ENCODE peak calls at places on chromosomes 5 and 9, in six cellular contexts. W is mesendoderm, U is H1, Z is neuronal stem cell, C is H9, O is trophoblast cell. V is an unnamed sample.

GRCh38 chr5:88203977-88204735 is 64.5 kb downstream of the TMEM161B start:
- DNase-seq in W (peak), U (no peak), Z (peak), C (no peak), O (no peak), V (peak)

GRCh38 chr9:72149231-72149975 is at the start of gene GDA:
- DNase-seq in W (peak), U (peak), Z (peak), C (peak), O (peak), V (no peak)

GRCh38 chr9:14935099-14935710 is 25.0 kb upstream of the FREM1 start:
- DNase-seq in W (no peak), U (no peak), Z (peak), C (no peak), O (no peak), V (no peak)

GRCh38 chr9:78566948-78567675 is 270.2 kb downstream of the PSAT1 start:
- DNase-seq in W (no peak), U (no peak), Z (no peak), C (no peak), O (no peak), V (peak)

GRCh38 chr5:135718151-135718550 is 116.3 kb upstream of the SLC25A48 start:
- DNase-seq in W (peak), U (no peak), Z (no peak), C (no peak), O (peak), V (peak)

GRCh38 chr5:100708625-100709171 is 173.5 kb downstream of the FAM174A start:
- DNase-seq in W (no peak), U (no peak), Z (no peak), C (no peak), O (no peak), V (no peak)

GRCh38 chr5:93611900-93612898 is 29.2 kb downstream of the NR2F1 start:
- DNase-seq in W (peak), U (peak), Z (no peak), C (peak), O (peak), V (peak)

GRCh38 chr5:172542651-172543131 is 88.4 kb upstream of the SH3PXD2B start:
- DNase-seq in W (no peak), U (peak), Z (no peak), C (no peak), O (no peak), V (no peak)

GRCh38 chr5:130109152-130109551 is 204.9 kb downstream of the CHSY3 start:
- DNase-seq in W (peak), U (no peak), Z (peak), C (no peak), O (no peak), V (peak)

GRCh38 chr5:111742595-111742994 is 14.4 kb downstream of the NREP start:
- DNase-seq in W (no peak), U (no peak), Z (no peak), C (no peak), O (peak), V (peak)

GRCh38 chr5:146307796-146308195 is 30.8 kb upstream of the POU4F3 start:
- DNase-seq in W (no peak), U (no peak), Z (no peak), C (no peak), O (no peak), V (no peak)

GRCh38 chr9:79129865-79130480 is 441.8 kb upstream of the TLE4 start:
- DNase-seq in W (peak), U (peak), Z (peak), C (no peak), O (peak), V (peak)

GRCh38 chr5:6584101-6584645 is 48.7 kb downstream of the NSUN2 start:
- DNase-seq in W (no peak), U (no peak), Z (no peak), C (no peak), O (no peak), V (no peak)

GRCh38 chr5:29162297-29162696 is 2031.2 kb upstream of the CDH6 start:
- DNase-seq in W (no peak), U (no peak), Z (no peak), C (no peak), O (no peak), V (no peak)

GRCh38 chr9:99287641-99288040 is 65.6 kb downstream of the SEC61B start:
- DNase-seq in W (no peak), U (no peak), Z (no peak), C (no peak), O (no peak), V (no peak)

GRCh38 chr5:17854901-17855300 is 220.6 kb downstream of the TAF11L14 start:
- DNase-seq in W (no peak), U (no peak), Z (no peak), C (no peak), O (no peak), V (no peak)

GRCh38 chr5:151257731-151258715 is 5.0 kb downstream of the GM2A start:
- DNase-seq in W (peak), U (no peak), Z (no peak), C (no peak), O (peak), V (peak)

DNA sequence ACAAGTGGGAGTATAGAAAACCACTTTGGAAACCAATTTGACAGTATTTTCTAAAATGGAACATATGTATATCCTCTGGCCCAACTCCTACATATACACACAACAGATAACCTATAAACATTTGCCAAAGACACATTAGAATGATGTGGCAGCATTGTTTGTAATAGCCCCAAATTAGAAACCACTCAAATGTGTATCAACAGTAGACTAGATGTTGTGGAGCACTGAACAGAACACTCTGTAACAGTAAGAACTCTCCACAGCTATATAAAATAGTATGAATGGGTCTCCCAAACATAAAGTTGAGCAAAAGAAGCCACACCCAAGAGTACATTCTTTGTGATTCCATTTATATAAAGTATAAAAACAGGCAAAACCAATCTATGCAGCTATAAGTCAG is 6.1 kb downstream of the ZNF622 start:
- DNase-seq in W (no peak), U (no peak), Z (no peak), C (no peak), O (no peak), V (no peak)
- H2AK5ac ChIP-seq in W (no peak), U (no peak), Z (no peak), C (no peak), O (no peak), V (no peak)

GRCh38 chr5:150147580-150148407 is 7.9 kb downstream of the PDGFRB start:
- DNase-seq in W (no peak), U (no peak), Z (no peak), C (no peak), O (no peak), V (no peak)
- H2AK5ac ChIP-seq in W (no peak), U (peak), Z (no peak), C (no peak), O (peak), V (peak)

GRCh38 chr9:129556576-129557191 is 64.2 kb downstream of the C9orf50 start:
- DNase-seq in W (no peak), U (no peak), Z (no peak), C (no peak), O (no peak), V (no peak)
- H2AK5ac ChIP-seq in W (peak), U (peak), Z (peak), C (no peak), O (peak), V (peak)

GRCh38 chr9:134538856-134539562 is 102.6 kb upstream of the COL5A1 start:
- DNase-seq in W (no peak), U (no peak), Z (no peak), C (no peak), O (peak), V (no peak)

GRCh38 chr9:134536101-134536900 is 105.3 kb upstream of the COL5A1 start:
- DNase-seq in W (no peak), U (no peak), Z (no peak), C (no peak), O (peak), V (peak)

GRCh38 chr9:134535171-134535570 is 106.4 kb upstream of the COL5A1 start:
- DNase-seq in W (no peak), U (no peak), Z (no peak), C (no peak), O (no peak), V (no peak)

GRCh38 chr9:134537891-134538520 is 103.6 kb upstream of the COL5A1 start:
- DNase-seq in W (no peak), U (no peak), Z (no peak), C (no peak), O (no peak), V (no peak)

DNA sequence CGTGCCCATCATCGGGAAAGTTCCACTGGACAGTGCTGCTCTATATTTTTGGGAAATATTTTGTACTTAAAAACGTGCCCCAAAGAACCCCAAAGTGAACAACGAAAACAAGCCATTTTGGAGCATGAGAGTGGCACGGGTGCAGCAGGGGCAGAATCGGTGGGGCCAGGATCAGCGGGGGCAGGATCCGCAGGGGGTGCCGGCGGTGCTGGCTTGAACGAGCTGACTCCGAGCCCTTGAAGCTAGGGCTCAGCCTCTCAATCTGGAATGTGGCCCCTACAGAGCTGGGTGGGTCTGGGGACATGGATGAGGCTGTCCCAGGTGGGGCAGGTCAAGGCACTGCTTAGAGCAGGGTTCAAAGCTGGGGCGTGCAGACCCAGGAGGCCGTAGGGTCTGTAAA is 104.7 kb upstream of the COL5A1 start:
- DNase-seq in W (no peak), U (no peak), Z (no peak), C (no peak), O (no peak), V (no peak)
- H2AK5ac ChIP-seq in W (no peak), U (no peak), Z (peak), C (no peak), O (peak), V (peak)

DNA sequence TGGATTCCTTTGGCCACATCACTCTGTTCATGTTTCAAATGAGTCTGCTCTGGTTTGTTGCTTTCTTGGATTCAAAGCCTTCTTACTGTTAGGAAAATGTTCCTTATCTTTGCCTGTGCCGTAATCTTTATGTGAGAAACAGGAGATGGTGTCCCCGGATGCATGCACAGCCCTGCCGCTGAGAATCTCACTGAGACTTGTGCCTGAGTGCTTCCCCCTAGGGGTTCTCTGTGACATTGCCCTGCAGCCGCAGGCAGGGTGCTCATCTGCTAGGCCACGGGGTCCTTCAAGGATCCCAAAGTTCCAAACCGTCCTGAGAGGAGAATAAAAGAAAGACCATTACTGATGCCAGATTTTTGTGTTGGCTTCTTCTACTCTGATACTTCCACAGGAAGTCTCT is 81.4 kb upstream of the ANKRD55 start:
- DNase-seq in W (no peak), U (no peak), Z (no peak), C (peak), O (no peak), V (no peak)
- H2AK5ac ChIP-seq in W (no peak), U (no peak), Z (no peak), C (no peak), O (no peak), V (peak)

GRCh38 chr5:56207537-56207936 is 25.6 kb downstream of the ANKRD55 start:
- DNase-seq in W (no peak), U (no peak), Z (no peak), C (no peak), O (no peak), V (peak)

GRCh38 chr5:56208681-56209080 is 24.4 kb downstream of the ANKRD55 start:
- DNase-seq in W (no peak), U (no peak), Z (no peak), C (no peak), O (peak), V (no peak)

GRCh38 chr5:56215019-56215830 is 17.9 kb downstream of the ANKRD55 start:
- DNase-seq in W (no peak), U (no peak), Z (no peak), C (no peak), O (no peak), V (no peak)

GRCh38 chr5:56212127-56212879 is 20.8 kb downstream of the ANKRD55 start:
- DNase-seq in W (no peak), U (no peak), Z (no peak), C (no peak), O (no peak), V (no peak)

GRCh38 chr5:56211298-56211865 is 21.7 kb downstream of the ANKRD55 start:
- DNase-seq in W (peak), U (no peak), Z (peak), C (no peak), O (peak), V (peak)
- H2AK5ac ChIP-seq in W (no peak), U (no peak), Z (no peak), C (no peak), O (no peak), V (peak)

DNA sequence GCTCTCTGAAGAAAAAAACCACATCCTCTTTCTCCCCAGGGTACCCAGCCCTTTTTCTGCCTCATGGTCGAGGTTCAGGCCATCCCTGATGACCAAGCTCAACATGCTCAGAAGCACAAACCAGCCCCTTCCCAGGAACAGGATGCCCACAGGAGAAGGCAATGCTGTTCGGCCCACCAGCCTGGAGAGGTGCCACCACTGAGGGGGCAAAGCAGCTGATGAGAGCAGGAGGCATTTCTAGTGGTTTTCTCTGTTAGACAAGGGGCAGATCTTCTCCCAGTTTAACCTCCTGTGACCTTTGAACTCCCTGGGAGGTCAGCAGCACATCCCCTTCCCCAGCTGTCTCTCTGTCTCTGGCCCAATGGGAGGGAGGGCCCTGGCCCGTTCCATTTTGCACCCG is 73.0 kb downstream of the PAX5 start:
- DNase-seq in W (no peak), U (peak), Z (no peak), C (peak), O (no peak), V (no peak)
- H2AK5ac ChIP-seq in W (no peak), U (no peak), Z (no peak), C (no peak), O (no peak), V (no peak)

GRCh38 chr9:134453776-134454175 is 127.5 kb downstream of the RXRA start:
- DNase-seq in W (no peak), U (no peak), Z (no peak), C (no peak), O (no peak), V (no peak)
- H2AK5ac ChIP-seq in W (no peak), U (no peak), Z (peak), C (no peak), O (peak), V (peak)

GRCh38 chr5:74946471-74946870 is 80.3 kb upstream of the FAM169A start:
- DNase-seq in W (no peak), U (no peak), Z (no peak), C (no peak), O (no peak), V (no peak)

GRCh38 chr5:74947961-74948613 is 81.9 kb upstream of the FAM169A start:
- DNase-seq in W (peak), U (no peak), Z (no peak), C (peak), O (peak), V (peak)

GRCh38 chr5:74943905-74944304 is 77.7 kb upstream of the FAM169A start:
- DNase-seq in W (peak), U (no peak), Z (no peak), C (no peak), O (no peak), V (no peak)

GRCh38 chr5:74942622-74943286 is 76.6 kb upstream of the FAM169A start:
- DNase-seq in W (no peak), U (no peak), Z (no peak), C (no peak), O (no peak), V (no peak)

DNA sequence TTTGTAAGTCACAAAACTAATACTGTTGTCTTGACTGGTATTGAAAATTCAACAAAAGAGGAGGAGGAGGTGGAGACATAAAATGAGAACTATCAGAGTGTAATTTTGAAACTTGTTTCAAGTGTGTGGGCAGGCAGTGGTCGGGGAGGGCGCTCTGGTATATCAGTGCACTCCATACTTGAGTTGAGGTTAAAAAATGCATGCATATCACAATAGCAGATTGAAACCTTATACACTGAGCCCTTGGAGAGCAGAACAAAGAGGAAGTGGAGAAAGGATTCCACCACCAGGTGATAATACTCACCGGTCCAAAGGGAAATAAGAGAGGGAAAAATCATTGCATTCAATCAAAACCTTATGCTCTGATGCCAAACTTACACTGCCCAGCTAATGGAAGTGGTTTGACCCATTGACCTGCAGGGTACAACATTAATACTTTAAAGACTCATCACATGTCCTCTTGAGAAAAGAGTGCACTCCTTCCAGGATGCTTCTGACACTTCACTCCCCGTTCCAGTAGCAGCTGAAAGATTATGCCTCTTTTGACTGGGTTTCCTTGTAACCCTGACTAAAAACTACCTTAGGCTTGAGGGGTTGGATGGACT is 79.5 kb upstream of the FAM169A start:
- DNase-seq in W (no peak), U (no peak), Z (no peak), C (no peak), O (no peak), V (no peak)
- H2AK5ac ChIP-seq in W (no peak), U (no peak), Z (no peak), C (no peak), O (no peak), V (no peak)

DNA sequence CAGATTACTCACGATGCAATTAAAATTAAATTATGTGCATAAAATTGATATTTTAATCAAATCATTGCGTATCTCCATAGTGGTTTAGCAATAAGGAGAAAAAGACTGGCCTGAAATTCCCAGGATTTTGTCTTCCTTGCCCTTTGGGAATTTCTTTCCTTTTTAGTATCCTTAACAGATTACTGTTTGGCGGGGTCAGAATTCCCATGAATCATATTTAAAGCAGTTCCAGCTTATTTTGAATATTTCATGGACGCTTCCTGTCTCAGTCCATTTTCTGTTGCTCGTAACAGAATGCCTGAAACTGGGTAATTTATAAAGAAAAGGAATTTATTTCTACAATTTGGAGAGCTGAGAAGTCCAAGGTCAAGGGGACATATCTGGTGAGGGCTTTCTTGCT is 37.7 kb downstream of the CDH6 start:
- DNase-seq in W (no peak), U (no peak), Z (no peak), C (no peak), O (no peak), V (peak)
- H2AK5ac ChIP-seq in W (no peak), U (no peak), Z (no peak), C (no peak), O (no peak), V (no peak)

V was measured in IMR-90.